ENCODE peak calls at places on chromosome 22, in five cellular contexts. O is sigmoid colon, H is thoracic aorta, U is fibroblast of mammary gland, Y is fibroblast of the aortic adventitia. F is an unnamed sample.

GRCh38 chr22:39617761-39618757 is 47.5 kb downstream of the CACNA1I start:
- DNase-seq in Y (no peak), H (no peak), U (no peak), O (no peak), F (no peak)

GRCh38 chr22:22830193-22830592 is 57.4 kb upstream of the IGLL5 start:
- DNase-seq in Y (no peak), H (no peak), O (no peak), U (no peak), F (no peak)

GRCh38 chr22:45155050-45155840 is 8.5 kb upstream of the NUP50 start:
- DNase-seq in Y (peak), U (peak), O (no peak), H (no peak), F (peak)

GRCh38 chr22:40572976-40573375 is 63.5 kb downstream of the MRTFA start:
- DNase-seq in Y (peak), U (peak), O (no peak), H (no peak), F (no peak)

GRCh38 chr22:38213319-38214247 is 11.8 kb downstream of the MAFF start:
- DNase-seq in Y (no peak), O (no peak), U (no peak), H (no peak), F (no peak)

GRCh38 chr22:44337658-44338004 is 24.9 kb upstream of the SHISAL1 start:
- DNase-seq in Y (peak), U (peak), O (peak), H (peak), F (no peak)

GRCh38 chr22:24583221-24583971 is 9.5 kb downstream of the LRRC75B start:
- DNase-seq in Y (peak), U (no peak), O (no peak), H (no peak), F (no peak)

GRCh38 chr22:44365832-44366231 is 53.1 kb upstream of the SHISAL1 start:
- DNase-seq in U (no peak), O (peak), H (no peak), Y (no peak), F (no peak)

GRCh38 chr22:41360126-41360525 is 21.6 kb upstream of the TEF start:
- DNase-seq in H (no peak), U (no peak), Y (no peak), O (no peak), F (no peak)

GRCh38 chr22:28410050-28410816 is 269.4 kb downstream of the TTC28 start:
- DNase-seq in Y (peak), U (peak), H (no peak), O (no peak), F (no peak)

GRCh38 chr22:22048318-22048942 is 65.8 kb upstream of the TOP3B start:
- DNase-seq in U (no peak), Y (no peak), H (no peak), O (no peak), F (no peak)

DNA sequence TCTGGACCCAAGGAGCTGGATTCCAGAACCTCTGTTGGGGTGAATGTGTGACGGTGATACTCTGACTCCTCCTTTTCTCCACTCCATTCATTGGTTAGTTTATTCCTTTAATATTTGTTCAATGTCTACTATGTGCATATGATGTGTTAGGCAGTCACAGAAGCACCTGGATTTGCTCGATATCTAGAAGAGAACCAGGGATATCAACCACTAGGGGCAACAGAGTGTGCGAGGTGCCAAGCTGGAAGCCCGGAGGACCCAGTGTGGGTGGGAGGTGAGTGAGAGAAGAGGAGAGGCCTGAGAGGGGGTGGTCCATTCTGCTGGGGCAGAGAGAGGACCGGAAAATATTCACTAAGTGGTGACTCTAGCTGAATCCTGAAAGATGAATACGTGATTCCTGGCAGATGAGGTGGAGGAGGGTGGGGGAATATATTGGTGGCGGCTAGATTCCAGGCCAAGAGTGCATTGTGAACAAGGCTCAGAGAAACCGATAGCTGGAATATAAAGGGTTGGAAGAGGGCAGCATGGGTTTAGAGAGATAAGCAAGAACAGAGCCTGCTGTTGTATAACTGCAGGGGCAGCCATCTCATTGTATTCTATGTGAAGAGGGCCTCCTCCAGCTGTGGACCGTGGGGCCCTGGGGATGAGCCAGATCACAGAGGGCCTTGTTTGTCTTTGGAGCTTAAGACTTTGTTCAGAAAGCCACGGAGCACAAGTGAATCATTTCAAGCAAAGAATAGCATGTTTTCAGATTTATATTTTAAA is 6.9 kb upstream of the TIMP3 start:
- DNase-seq in U (no peak), Y (peak), O (no peak), H (no peak), F (no peak)
- TF ChIP-seq CTCF in U (peak), Y (peak), O (no peak), H (no peak), F (no peak)

DNA sequence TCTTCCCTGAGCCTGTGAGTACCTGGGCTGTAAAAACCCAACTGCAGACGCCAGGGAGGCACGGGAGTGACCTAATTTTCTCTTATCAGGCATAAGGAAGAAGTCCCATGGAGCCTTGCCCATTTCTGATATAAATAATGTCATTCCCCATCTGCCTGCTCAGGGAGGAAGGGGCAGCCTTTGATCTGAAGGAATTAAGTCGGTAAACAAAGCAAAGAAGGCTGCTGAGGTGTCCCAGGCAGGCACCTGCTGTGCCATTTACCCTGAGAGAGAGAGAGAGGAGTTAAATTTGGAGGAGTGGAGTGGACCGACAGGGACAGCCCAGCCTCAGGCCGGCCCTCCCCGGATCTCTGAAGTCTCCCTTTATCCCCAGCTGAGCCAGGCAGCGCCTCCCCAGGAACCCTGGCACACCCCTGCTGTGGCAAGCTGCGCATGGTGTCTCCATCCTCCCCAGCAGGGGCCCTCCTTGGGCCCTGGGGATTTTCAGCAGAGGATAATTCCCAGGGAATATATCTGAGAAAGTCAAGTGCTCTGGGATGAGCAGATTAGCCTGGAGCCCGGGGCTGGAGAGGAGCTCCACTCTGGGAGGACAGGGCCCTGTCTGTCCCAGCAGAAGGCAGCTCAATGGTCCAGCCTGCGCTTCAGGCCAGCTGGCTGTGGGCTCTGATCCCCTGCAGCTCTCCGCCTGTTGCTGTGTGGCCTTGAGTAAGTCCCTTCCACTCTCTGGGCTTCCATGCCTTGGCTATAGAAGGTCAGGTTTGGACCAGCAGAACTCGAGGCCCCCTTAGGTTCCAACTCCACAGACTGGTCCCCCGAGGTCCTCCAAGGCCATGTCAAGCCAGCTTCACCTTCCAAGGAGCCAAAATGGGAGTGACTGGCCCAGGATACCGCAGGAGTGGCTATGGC is 17.5 kb upstream of the CABP7 start:
- DNase-seq in O (no peak), U (no peak), Y (no peak), H (no peak), F (no peak)
- TF ChIP-seq CTCF in O (no peak), U (no peak), Y (no peak), H (no peak), F (no peak)

GRCh38 chr22:17911312-17911705 is 113.1 kb downstream of the MICAL3 start:
- DNase-seq in Y (no peak), O (peak), H (no peak), U (peak), F (no peak)

GRCh38 chr22:17907731-17908051 is 116.7 kb downstream of the MICAL3 start:
- DNase-seq in Y (no peak), H (no peak), O (no peak), U (no peak), F (no peak)

GRCh38 chr22:17911887-17912286 is 112.5 kb downstream of the MICAL3 start:
- DNase-seq in H (no peak), U (no peak), Y (no peak), O (no peak), F (no peak)

GRCh38 chr22:17912942-17913704 is 111.2 kb downstream of the MICAL3 start:
- DNase-seq in Y (no peak), O (peak), U (no peak), H (no peak), F (no peak)

DNA sequence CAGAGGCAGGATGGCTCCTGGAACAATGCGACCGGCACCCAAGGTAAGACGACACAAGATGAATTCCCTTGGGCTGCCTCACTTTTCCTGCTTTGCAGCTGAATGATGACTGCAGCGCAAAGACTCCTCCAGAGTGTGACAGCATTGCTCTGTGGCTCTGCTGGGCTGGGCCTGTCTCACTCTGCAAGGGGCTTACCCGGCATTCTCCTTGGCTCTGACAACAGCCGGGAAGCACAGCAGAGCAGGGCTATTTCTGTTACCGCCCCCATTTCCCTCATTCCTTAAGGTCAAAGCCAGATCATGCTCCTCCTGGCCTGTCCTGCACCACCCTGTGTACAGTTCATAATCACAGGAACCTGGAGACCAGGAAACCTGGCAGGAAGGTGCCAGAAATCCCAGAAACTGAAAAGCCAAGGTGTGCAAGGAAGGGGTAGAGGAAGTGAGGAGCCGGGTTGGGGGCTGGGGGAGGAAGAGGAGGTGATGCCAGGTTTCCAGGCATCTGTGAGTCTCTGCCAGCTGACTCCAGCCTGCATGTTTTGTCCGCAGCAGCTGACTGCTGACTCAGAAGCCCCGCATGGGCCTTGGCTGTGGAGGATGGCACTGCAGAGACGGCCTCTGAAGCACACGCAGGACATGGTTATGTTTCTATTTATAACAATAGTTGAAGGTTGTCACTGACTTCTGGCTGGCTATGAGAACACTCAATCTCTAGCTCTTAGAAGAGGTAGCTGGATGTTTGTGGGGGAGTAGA is 113.6 kb downstream of the MICAL3 start:
- DNase-seq in O (peak), Y (peak), H (peak), U (peak), F (peak)
- TF ChIP-seq CTCF in O (no peak), Y (peak), H (no peak), U (peak), F (peak)

GRCh38 chr22:36977947-36978660 is 41.1 kb downstream of the TST start:
- DNase-seq in Y (peak), H (peak), U (peak), O (peak), F (peak)

GRCh38 chr22:36981247-36981775 is 37.9 kb downstream of the TST start:
- DNase-seq in H (no peak), Y (no peak), O (no peak), U (no peak), F (no peak)

GRCh38 chr22:36979511-36979910 is 39.7 kb downstream of the TST start:
- DNase-seq in Y (no peak), O (no peak), H (no peak), U (no peak), F (no peak)

GRCh38 chr22:36979016-36979415 is 40.2 kb downstream of the TST start:
- DNase-seq in U (no peak), Y (no peak), O (no peak), H (no peak), F (no peak)

DNA sequence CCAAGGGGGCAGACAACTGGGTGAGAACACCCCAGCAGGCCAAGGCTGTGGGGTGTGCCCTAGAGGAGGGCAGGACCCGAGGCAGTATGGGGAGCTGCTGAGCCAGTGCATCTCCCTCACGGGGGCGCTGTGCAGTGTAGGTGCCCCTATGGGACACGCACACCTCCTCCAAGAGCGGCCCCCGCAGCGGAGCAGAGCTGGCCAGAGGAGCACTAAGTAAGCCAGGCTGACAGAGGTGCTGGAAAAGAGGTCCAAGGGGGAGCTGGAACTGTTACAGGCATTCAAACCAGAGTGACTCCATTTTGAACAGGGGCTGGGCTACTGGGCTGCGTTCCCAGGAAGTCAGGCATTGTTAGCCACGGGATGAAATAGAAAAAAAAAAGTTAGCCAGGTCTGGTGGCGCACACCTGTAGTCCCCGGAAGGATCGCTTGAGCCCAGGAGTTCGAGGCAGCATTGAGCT is 41.8 kb downstream of the TST start:
- DNase-seq in H (no peak), O (peak), U (peak), Y (peak), F (no peak)
- TF ChIP-seq CTCF in H (no peak), O (peak), U (peak), Y (peak), F (peak)

DNA sequence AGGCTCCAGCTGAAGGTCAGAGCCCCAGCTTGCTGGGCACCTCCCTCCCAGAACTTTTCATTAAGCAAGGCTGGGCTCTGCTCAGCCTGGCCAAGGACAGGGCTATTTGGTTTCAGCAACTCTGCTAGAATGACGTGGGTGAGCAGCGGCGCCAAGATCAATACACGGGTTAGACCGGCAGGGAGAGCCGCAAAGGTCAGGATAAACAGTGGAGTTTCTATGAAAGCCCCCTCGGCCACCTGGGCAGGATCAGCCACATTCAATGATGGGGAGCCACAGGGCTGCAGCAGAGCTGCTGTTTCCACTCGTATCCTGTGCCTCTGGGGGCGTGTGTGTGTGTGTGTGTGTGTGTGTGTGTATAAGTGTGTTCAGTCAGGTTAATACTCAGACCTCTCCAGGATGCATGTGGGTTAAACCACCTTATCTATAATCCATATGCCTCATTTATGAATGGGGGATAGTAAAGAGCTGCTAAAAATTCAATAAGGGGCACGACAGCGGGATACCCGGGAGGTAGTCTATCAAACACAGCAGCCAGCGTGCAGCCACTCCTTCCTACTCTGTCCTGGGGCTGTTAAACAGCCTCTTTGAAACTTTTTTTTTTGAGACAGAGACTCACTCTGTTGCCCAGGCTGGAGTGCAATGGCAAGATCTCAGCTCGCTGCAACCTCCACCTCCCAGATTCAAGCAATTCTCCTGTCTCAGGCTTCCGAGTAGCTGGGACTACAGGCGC is 34.8 kb downstream of the MYH9 start:
- DNase-seq in O (no peak), U (peak), H (peak), Y (peak), F (no peak)
- TF ChIP-seq CTCF in O (no peak), U (no peak), H (no peak), Y (peak), F (no peak)

GRCh38 chr22:47126344-47126811 is 363.9 kb downstream of the TBC1D22A start:
- DNase-seq in O (no peak), Y (no peak), H (no peak), U (no peak), F (no peak)

GRCh38 chr22:47124451-47124881 is 362.0 kb downstream of the TBC1D22A start:
- DNase-seq in O (no peak), U (no peak), H (no peak), Y (no peak), F (no peak)

GRCh38 chr22:47124946-47125345 is 362.5 kb downstream of the TBC1D22A start:
- DNase-seq in U (no peak), O (no peak), H (no peak), Y (no peak), F (no peak)

GRCh38 chr22:47123827-47124442 is 361.5 kb downstream of the TBC1D22A start:
- DNase-seq in Y (no peak), H (no peak), O (no peak), U (no peak), F (no peak)

GRCh38 chr22:47125603-47126002 is 363.2 kb downstream of the TBC1D22A start:
- DNase-seq in Y (no peak), H (no peak), O (no peak), U (peak), F (no peak)
- TF ChIP-seq CTCF in Y (peak), H (no peak), O (no peak), U (peak), F (peak)

GRCh38 chr22:20099099-20099711 is 16.7 kb upstream of the RANBP1 start:
- DNase-seq in O (no peak), H (no peak), Y (no peak), U (no peak), F (no peak)

GRCh38 chr22:20106205-20106848 is 9.6 kb upstream of the RANBP1 start:
- DNase-seq in U (no peak), Y (no peak), H (no peak), O (no peak), F (no peak)

GRCh38 chr22:20105456-20106204 is 10.3 kb upstream of the RANBP1 start:
- DNase-seq in H (no peak), U (no peak), O (no peak), Y (no peak), F (no peak)

GRCh38 chr22:20101638-20102037 is 14.3 kb upstream of the RANBP1 start:
- DNase-seq in Y (no peak), H (no peak), O (no peak), U (no peak), F (no peak)

DNA sequence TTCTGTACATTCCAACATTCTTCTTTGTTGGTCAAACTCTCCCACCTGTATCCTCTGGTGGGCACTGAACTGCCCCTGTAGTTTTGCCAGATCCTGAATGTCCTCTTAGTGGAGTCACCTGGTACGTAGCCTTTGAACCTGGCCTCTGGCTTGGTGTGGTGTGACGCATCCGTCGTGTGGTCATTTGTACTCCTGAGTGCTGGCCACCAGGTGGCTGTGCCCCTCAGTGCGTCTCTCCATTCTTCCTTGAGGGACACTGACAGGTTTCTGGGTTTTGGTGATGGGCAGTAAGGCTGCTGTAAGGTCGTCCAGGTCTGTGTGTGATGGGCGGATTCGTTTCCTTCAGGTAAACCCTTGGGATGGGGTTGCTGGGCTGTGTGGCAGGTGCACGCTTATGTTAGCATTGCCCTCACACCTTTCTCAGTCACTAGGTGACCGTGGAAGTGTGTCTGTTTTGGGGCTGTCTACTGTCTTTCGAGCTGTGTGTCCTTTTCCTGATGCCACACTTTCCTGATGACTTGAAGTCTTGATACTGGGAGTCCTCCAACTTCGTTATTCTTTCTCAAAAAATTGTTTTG is 13.6 kb upstream of the RANBP1 start:
- DNase-seq in U (no peak), H (no peak), O (no peak), Y (no peak), F (no peak)
- TF ChIP-seq CTCF in U (no peak), H (no peak), O (no peak), Y (no peak), F (no peak)

GRCh38 chr22:42863349-42863911 is 6.4 kb upstream of the ARFGAP3 start:
- DNase-seq in U (peak), O (no peak), Y (peak), H (no peak), F (peak)

GRCh38 chr22:42857845-42858481 is 890 bp upstream of the ARFGAP3 start:
- DNase-seq in H (no peak), U (no peak), Y (peak), O (no peak), F (no peak)

GRCh38 chr22:42866100-42866499 is 9.0 kb upstream of the ARFGAP3 start:
- DNase-seq in H (no peak), O (no peak), Y (no peak), U (no peak), F (no peak)

GRCh38 chr22:42865536-42865935 is 8.5 kb upstream of the ARFGAP3 start:
- DNase-seq in Y (no peak), U (no peak), H (no peak), O (no peak), F (no peak)

GRCh38 chr22:42862045-42862734 is 5.1 kb upstream of the ARFGAP3 start:
- DNase-seq in Y (peak), U (peak), O (no peak), H (no peak), F (no peak)
- TF ChIP-seq CTCF in Y (no peak), U (no peak), O (no peak), H (no peak), F (no peak)

GRCh38 chr22:43263645-43264514 is 76.9 kb upstream of the TTLL12 start:
- DNase-seq in U (peak), O (no peak), Y (peak), H (no peak), F (no peak)
- TF ChIP-seq CTCF in U (no peak), O (no peak), Y (no peak), H (no peak), F (no peak)

F was measured in AG09319.